ENCODE peak calls at places on chromosomes 7 and 10, in four cellular contexts. B is K562, W is HepG2, C is HCT116. T is an unnamed sample.

GRCh38 chr7:26307226-26307625 is 15.6 kb downstream of the SNX10 start:
- DNase-seq in B (no peak), W (no peak), C (no peak), T (no peak)

GRCh38 chr7:24842449-24843241 is 85.4 kb upstream of the GSDME start:
- DNase-seq in B (no peak), W (peak; percentile 93), C (no peak), T (no peak)

GRCh38 chr7:6628045-6628444 is 9.1 kb upstream of the ZNF316 start:
- DNase-seq in B (no peak), W (no peak), C (no peak), T (no peak)

GRCh38 chr10:77710759-77711682 is 73.4 kb upstream of the KCNMA1 start:
- DNase-seq in B (peak; percentile 91), W (peak; percentile 5), C (peak; percentile 6), T (peak; percentile 36)

GRCh38 chr7:88835147-88835728 is 39.7 kb upstream of the TEX47 start:
- DNase-seq in B (peak; percentile 24), W (peak; percentile 27), C (peak; percentile 24), T (peak; percentile 7)

GRCh38 chr10:323651-324293 is 188.5 kb downstream of the ZMYND11 start:
- DNase-seq in B (no peak), W (peak; percentile 45), C (peak; percentile 72), T (peak; percentile 85)

GRCh38 chr7:91064938-91065337 is 199.3 kb upstream of the FZD1 start:
- DNase-seq in B (no peak), W (no peak), C (no peak), T (no peak)

GRCh38 chr7:154987571-154987970 is 15.4 kb downstream of the PAXIP1 start:
- DNase-seq in B (no peak), W (no peak), C (no peak), T (no peak)

DNA sequence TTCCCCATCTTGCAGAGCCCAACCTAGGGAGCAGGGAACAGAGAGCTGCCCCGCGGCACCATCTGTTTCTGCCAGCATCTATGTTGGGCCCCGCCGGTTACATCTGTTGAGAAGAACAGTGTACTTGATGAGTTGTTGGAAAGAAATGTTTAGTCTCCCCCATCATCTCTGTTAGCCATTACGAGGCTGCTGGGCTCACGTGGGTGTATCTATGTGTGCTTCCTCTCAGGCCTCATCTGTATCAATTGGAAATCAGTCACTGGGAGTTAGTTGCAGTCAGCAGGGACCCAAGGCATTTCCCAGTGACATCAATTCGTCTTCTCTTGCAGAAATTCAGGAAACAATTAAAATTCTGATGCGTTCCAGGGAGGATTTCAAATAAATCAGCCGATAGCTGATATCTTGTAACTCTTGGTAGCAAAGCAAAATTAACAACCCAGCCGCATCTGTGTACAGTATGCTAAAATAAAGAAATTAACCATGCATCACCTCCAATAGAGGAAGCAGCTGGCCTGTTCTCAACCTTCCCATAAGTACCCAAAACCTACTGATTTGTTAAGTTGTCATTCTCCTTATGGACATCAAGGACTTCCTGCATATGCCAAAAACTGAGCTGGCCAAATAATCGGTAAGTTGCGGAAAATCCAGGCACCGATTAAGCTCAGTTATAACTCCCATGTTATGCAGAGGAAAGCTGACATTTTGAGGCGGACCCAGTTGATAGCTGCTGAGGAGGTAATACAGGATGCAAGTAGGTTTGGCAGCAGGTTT is 725.3 kb upstream of the GALNT17 start:
- DNase-seq in B (no peak), W (no peak), C (no peak), T (no peak)
- TF ChIP-seq TCF7L2 in B (no peak), W (no peak), C (no peak), T (no peak)

GRCh38 chr7:29332875-29333482 is 138.4 kb downstream of the CHN2 start:
- DNase-seq in B (no peak), W (no peak), C (no peak), T (no peak)

GRCh38 chr7:29340691-29341090 is 146.1 kb downstream of the CHN2 start:
- DNase-seq in B (no peak), W (no peak), C (no peak), T (no peak)

GRCh38 chr7:29337628-29338116 is 143.1 kb downstream of the CHN2 start:
- DNase-seq in B (no peak), W (no peak), C (no peak), T (no peak)

GRCh38 chr7:29335188-29336083 is 140.9 kb downstream of the CHN2 start:
- DNase-seq in B (no peak), W (no peak), C (no peak), T (no peak)

DNA sequence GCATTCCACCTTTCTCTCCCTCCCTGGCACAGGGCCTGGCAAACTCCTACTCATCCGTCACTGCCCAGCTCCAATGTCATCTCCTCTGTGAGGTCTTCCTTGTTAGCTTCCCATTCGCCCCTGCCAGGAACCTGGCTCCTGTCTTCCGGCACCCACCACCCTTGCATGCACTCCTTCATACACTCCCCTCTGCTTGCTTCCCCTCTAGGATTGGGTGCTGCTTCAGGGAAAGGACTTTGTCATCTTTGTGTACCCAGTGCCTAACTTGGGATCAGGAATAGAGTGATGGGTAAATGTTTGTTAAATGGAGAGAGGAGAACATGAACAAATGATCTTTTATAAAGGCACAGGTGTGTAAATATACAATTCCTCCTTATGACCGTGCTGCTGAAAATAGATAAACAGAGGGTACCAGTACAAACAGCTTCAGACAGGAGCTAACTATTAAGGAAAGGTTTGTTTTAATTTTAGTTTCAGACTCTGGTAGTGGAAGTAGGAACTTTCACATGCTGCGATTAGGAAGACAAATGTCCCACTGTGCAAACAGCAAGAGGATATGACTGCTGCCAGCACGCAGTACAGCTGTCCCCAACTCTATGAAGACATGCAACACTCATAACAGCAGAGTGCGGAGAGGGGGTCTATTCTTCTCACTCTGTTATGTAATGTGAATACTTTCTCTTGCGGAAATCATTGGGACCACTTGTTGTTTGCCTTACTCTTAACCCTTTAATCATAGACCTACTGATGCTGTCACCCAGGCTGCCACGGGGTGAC is 142.5 kb downstream of the CHN2 start:
- DNase-seq in B (no peak), W (peak; percentile 94), C (no peak), T (no peak)
- TF ChIP-seq TCF7L2 in B (no peak), W (peak; percentile 29), C (no peak), T (no peak)

DNA sequence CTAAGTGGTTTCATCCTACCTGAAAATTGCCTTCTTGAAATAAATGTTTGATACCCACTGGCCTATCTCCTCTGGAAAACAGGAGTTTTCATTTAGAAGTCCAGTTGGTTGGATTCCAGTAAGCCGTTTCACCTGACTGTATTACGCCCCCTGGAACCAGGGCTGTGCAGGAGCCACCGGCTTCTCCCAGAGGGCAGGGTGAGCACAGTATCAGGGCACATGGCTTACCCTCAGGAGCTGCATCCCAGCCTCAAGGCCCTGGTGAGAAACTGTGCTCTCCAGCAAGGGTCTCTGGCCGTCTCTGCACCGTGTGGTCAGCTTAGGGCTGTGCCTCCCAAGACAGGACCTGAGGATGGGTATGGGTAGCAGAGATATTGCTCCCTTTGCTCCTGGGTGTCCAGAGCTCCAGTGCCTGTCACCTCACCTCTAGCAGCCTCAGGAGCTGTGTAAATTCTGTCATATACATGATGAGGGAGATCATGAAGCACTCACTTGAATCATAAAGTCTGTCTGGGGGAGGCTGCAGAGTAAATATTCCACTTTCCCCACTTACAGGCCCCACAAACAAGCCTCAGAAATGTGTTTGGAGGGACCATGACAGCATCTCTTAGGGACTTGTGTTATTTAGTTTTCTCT is 109.6 kb upstream of the SAMD8 start:
- DNase-seq in B (no peak), W (no peak), C (no peak), T (no peak)
- TF ChIP-seq TCF7L2 in B (no peak), W (no peak), C (no peak), T (no peak)

GRCh38 chr7:132228240-132228639 is 348.0 kb downstream of the PLXNA4 start:
- DNase-seq in B (no peak), W (no peak), C (no peak), T (no peak)

GRCh38 chr7:132226046-132226590 is 350.2 kb downstream of the PLXNA4 start:
- DNase-seq in B (no peak), W (no peak), C (no peak), T (no peak)

GRCh38 chr7:132226626-132227290 is 349.5 kb downstream of the PLXNA4 start:
- DNase-seq in B (no peak), W (no peak), C (no peak), T (no peak)

GRCh38 chr7:132221356-132221755 is 354.9 kb downstream of the PLXNA4 start:
- DNase-seq in B (no peak), W (no peak), C (no peak), T (no peak)

GRCh38 chr7:132225216-132226030 is 350.8 kb downstream of the PLXNA4 start:
- DNase-seq in B (no peak), W (peak; percentile 24), C (no peak), T (no peak)
- TF ChIP-seq TCF7L2 in B (no peak), W (no peak), C (no peak), T (no peak)

DNA sequence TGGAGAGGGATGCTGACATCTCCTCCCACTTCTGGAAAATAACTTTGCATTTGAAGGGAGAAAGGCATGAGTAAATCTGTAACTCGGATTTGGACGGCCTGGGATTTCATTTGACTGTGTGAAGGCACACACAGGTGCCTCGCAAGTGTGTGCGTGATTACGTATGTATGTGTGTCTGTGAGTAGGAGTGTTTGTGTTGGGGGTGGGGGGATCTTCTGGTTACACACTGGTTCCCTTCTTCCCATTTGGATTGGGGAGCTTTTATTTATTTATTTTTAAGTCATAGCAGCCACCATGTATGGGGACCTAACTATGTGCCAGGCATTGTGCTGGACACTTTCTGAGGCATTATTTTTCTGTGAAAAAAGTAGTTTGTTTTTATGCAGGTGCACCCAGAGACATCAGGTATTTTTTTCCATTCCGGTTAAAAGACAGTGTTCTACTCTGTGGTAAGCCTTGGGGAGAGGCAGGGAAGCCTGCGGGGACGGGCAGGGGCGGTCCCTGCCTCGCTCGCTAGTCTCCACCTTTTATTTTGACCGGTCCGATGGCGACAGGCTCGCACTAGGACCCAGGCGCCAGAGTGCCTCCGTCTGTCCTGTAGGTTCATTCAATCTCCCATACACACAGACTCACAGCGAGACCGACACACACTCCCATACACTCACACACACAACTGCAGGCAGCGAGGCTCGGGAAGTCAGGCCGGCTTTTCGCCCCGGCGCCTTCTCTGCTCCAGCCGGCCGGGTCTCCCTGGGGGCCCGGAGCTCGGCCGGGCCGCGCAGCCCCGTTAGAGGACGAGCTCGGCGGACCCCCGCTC is at the start of gene MXI1:
- DNase-seq in B (peak; percentile 64), W (peak; percentile 44), C (peak; percentile 85), T (no peak)
- TF ChIP-seq TCF7L2 in B (no peak), W (no peak), C (peak; percentile 71), T (peak; percentile 32)